ENCODE peak calls at places on chromosomes 2 and 18, in nine cellular contexts. One of them, this sample, is unnamed.

GRCh38 chr2:72214429-72215143 is 66.9 kb upstream of the CYP26B1 start:
- DNase-seq in GM10248: no peak
- DNase-seq in activated naive CD8-positive, alpha-beta T cell treated with anti-CD3 and anti-CD28 coated beads, Interleukin-2, amount 10 ng/mL, durations not matched to agents 7 days and 5 days: no peak
- DNase-seq in fibroblast of mammary gland: peak; percentile 21
- DNase-seq in EL: peak; percentile 67
- DNase-seq in activated CD8-positive, alpha-beta T cell treated with anti-CD3 and anti-CD28 coated beads, Interleukin-2, amount 10 ng/mL, durations not matched to agents 7 days and 5 days: no peak
- DNase-seq in NCI-H524: no peak
- DNase-seq in NCI-H1092: no peak
- DNase-seq in SW480: no peak
- DNase-seq in this sample: no peak

GRCh38 chr2:165274698-165275097 is 35.5 kb downstream of the SCN2A start:
- DNase-seq in EL: no peak
- DNase-seq in NCI-H524: peak; percentile 47
- DNase-seq in SW480: no peak
- DNase-seq in NCI-H1092: no peak
- DNase-seq in GM10248: no peak
- DNase-seq in fibroblast of mammary gland: peak; percentile 34
- DNase-seq in activated CD8-positive, alpha-beta T cell treated with anti-CD3 and anti-CD28 coated beads, Interleukin-2, amount 10 ng/mL, durations not matched to agents 7 days and 5 days: no peak
- DNase-seq in activated naive CD8-positive, alpha-beta T cell treated with anti-CD3 and anti-CD28 coated beads, Interleukin-2, amount 10 ng/mL, durations not matched to agents 7 days and 5 days: no peak
- DNase-seq in this sample: peak; percentile 21

GRCh38 chr2:235564884-235565530 is 71.2 kb downstream of the AGAP1 start:
- DNase-seq in activated CD8-positive, alpha-beta T cell treated with anti-CD3 and anti-CD28 coated beads, Interleukin-2, amount 10 ng/mL, durations not matched to agents 7 days and 5 days: no peak
- DNase-seq in EL: no peak
- DNase-seq in GM10248: no peak
- DNase-seq in activated naive CD8-positive, alpha-beta T cell treated with anti-CD3 and anti-CD28 coated beads, Interleukin-2, amount 10 ng/mL, durations not matched to agents 7 days and 5 days: no peak
- DNase-seq in fibroblast of mammary gland: no peak
- DNase-seq in NCI-H524: no peak
- DNase-seq in NCI-H1092: no peak
- DNase-seq in SW480: no peak
- DNase-seq in this sample: no peak

GRCh38 chr18:41553716-41554115 is 401.3 kb upstream of the PIK3C3 start:
- DNase-seq in activated naive CD8-positive, alpha-beta T cell treated with anti-CD3 and anti-CD28 coated beads, Interleukin-2, amount 10 ng/mL, durations not matched to agents 7 days and 5 days: no peak
- DNase-seq in NCI-H524: no peak
- DNase-seq in EL: no peak
- DNase-seq in activated CD8-positive, alpha-beta T cell treated with anti-CD3 and anti-CD28 coated beads, Interleukin-2, amount 10 ng/mL, durations not matched to agents 7 days and 5 days: no peak
- DNase-seq in NCI-H1092: no peak
- DNase-seq in SW480: no peak
- DNase-seq in GM10248: no peak
- DNase-seq in fibroblast of mammary gland: no peak
- DNase-seq in this sample: no peak

GRCh38 chr18:74596959-74597661 is 560 bp upstream of the ZNF407 start:
- DNase-seq in activated naive CD8-positive, alpha-beta T cell treated with anti-CD3 and anti-CD28 coated beads, Interleukin-2, amount 10 ng/mL, durations not matched to agents 7 days and 5 days: peak; percentile 83
- DNase-seq in EL: peak; percentile 64
- DNase-seq in GM10248: peak; percentile 72
- DNase-seq in NCI-H1092: no peak
- DNase-seq in activated CD8-positive, alpha-beta T cell treated with anti-CD3 and anti-CD28 coated beads, Interleukin-2, amount 10 ng/mL, durations not matched to agents 7 days and 5 days: peak; percentile 75
- DNase-seq in fibroblast of mammary gland: peak; percentile 62
- DNase-seq in NCI-H524: peak; percentile 24
- DNase-seq in SW480: peak; percentile 26
- DNase-seq in this sample: peak; percentile 81

GRCh38 chr2:29705636-29706035 is 215.8 kb downstream of the ALK start:
- DNase-seq in EL: no peak
- DNase-seq in NCI-H524: peak; percentile 28
- DNase-seq in activated naive CD8-positive, alpha-beta T cell treated with anti-CD3 and anti-CD28 coated beads, Interleukin-2, amount 10 ng/mL, durations not matched to agents 7 days and 5 days: no peak
- DNase-seq in fibroblast of mammary gland: no peak
- DNase-seq in SW480: no peak
- DNase-seq in NCI-H1092: no peak
- DNase-seq in activated CD8-positive, alpha-beta T cell treated with anti-CD3 and anti-CD28 coated beads, Interleukin-2, amount 10 ng/mL, durations not matched to agents 7 days and 5 days: no peak
- DNase-seq in GM10248: no peak
- DNase-seq in this sample: no peak

GRCh38 chr2:239193426-239193825 is 207.4 kb downstream of the HDAC4 start:
- DNase-seq in activated naive CD8-positive, alpha-beta T cell treated with anti-CD3 and anti-CD28 coated beads, Interleukin-2, amount 10 ng/mL, durations not matched to agents 7 days and 5 days: peak; percentile 21
- DNase-seq in activated CD8-positive, alpha-beta T cell treated with anti-CD3 and anti-CD28 coated beads, Interleukin-2, amount 10 ng/mL, durations not matched to agents 7 days and 5 days: no peak
- DNase-seq in NCI-H524: no peak
- DNase-seq in SW480: no peak
- DNase-seq in GM10248: no peak
- DNase-seq in NCI-H1092: no peak
- DNase-seq in fibroblast of mammary gland: no peak
- DNase-seq in EL: no peak
- DNase-seq in this sample: no peak

GRCh38 chr2:225615514-225615913 is 216.0 kb downstream of the NYAP2 start:
- DNase-seq in NCI-H524: no peak
- DNase-seq in NCI-H1092: no peak
- DNase-seq in activated naive CD8-positive, alpha-beta T cell treated with anti-CD3 and anti-CD28 coated beads, Interleukin-2, amount 10 ng/mL, durations not matched to agents 7 days and 5 days: no peak
- DNase-seq in fibroblast of mammary gland: no peak
- DNase-seq in EL: no peak
- DNase-seq in SW480: no peak
- DNase-seq in activated CD8-positive, alpha-beta T cell treated with anti-CD3 and anti-CD28 coated beads, Interleukin-2, amount 10 ng/mL, durations not matched to agents 7 days and 5 days: no peak
- DNase-seq in GM10248: no peak
- DNase-seq in this sample: no peak

GRCh38 chr2:119546446-119546765 is 2.2 kb downstream of the CFAP221 start:
- DNase-seq in EL: no peak
- DNase-seq in activated CD8-positive, alpha-beta T cell treated with anti-CD3 and anti-CD28 coated beads, Interleukin-2, amount 10 ng/mL, durations not matched to agents 7 days and 5 days: no peak
- DNase-seq in NCI-H1092: no peak
- DNase-seq in SW480: no peak
- DNase-seq in fibroblast of mammary gland: no peak
- DNase-seq in GM10248: no peak
- DNase-seq in activated naive CD8-positive, alpha-beta T cell treated with anti-CD3 and anti-CD28 coated beads, Interleukin-2, amount 10 ng/mL, durations not matched to agents 7 days and 5 days: no peak
- DNase-seq in NCI-H524: no peak
- DNase-seq in this sample: no peak

GRCh38 chr2:96534701-96535181 is 1.8 kb upstream of the ARID5A start:
- DNase-seq in NCI-H524: no peak
- DNase-seq in NCI-H1092: no peak
- DNase-seq in activated CD8-positive, alpha-beta T cell treated with anti-CD3 and anti-CD28 coated beads, Interleukin-2, amount 10 ng/mL, durations not matched to agents 7 days and 5 days: no peak
- DNase-seq in GM10248: no peak
- DNase-seq in fibroblast of mammary gland: no peak
- DNase-seq in SW480: peak; percentile 54
- DNase-seq in EL: no peak
- DNase-seq in activated naive CD8-positive, alpha-beta T cell treated with anti-CD3 and anti-CD28 coated beads, Interleukin-2, amount 10 ng/mL, durations not matched to agents 7 days and 5 days: no peak
- DNase-seq in this sample: no peak

GRCh38 chr2:155727097-155727906 is 605.2 kb downstream of the NR4A2 start:
- DNase-seq in fibroblast of mammary gland: no peak
- DNase-seq in SW480: no peak
- DNase-seq in GM10248: no peak
- DNase-seq in NCI-H1092: no peak
- DNase-seq in EL: no peak
- DNase-seq in activated naive CD8-positive, alpha-beta T cell treated with anti-CD3 and anti-CD28 coated beads, Interleukin-2, amount 10 ng/mL, durations not matched to agents 7 days and 5 days: no peak
- DNase-seq in NCI-H524: no peak
- DNase-seq in activated CD8-positive, alpha-beta T cell treated with anti-CD3 and anti-CD28 coated beads, Interleukin-2, amount 10 ng/mL, durations not matched to agents 7 days and 5 days: no peak
- DNase-seq in this sample: no peak

GRCh38 chr2:51710222-51710621 is 678.3 kb upstream of the NRXN1 start:
- DNase-seq in fibroblast of mammary gland: no peak
- DNase-seq in activated naive CD8-positive, alpha-beta T cell treated with anti-CD3 and anti-CD28 coated beads, Interleukin-2, amount 10 ng/mL, durations not matched to agents 7 days and 5 days: no peak
- DNase-seq in EL: no peak
- DNase-seq in SW480: peak; percentile 5
- DNase-seq in activated CD8-positive, alpha-beta T cell treated with anti-CD3 and anti-CD28 coated beads, Interleukin-2, amount 10 ng/mL, durations not matched to agents 7 days and 5 days: no peak
- DNase-seq in NCI-H524: no peak
- DNase-seq in GM10248: no peak
- DNase-seq in NCI-H1092: peak; percentile 0
- DNase-seq in this sample: peak; percentile 32

GRCh38 chr18:24763765-24764548 is 303.5 kb downstream of the HRH4 start:
- DNase-seq in NCI-H1092: no peak
- DNase-seq in EL: peak; percentile 3
- DNase-seq in NCI-H524: no peak
- DNase-seq in activated CD8-positive, alpha-beta T cell treated with anti-CD3 and anti-CD28 coated beads, Interleukin-2, amount 10 ng/mL, durations not matched to agents 7 days and 5 days: no peak
- DNase-seq in GM10248: no peak
- DNase-seq in activated naive CD8-positive, alpha-beta T cell treated with anti-CD3 and anti-CD28 coated beads, Interleukin-2, amount 10 ng/mL, durations not matched to agents 7 days and 5 days: no peak
- DNase-seq in SW480: no peak
- DNase-seq in fibroblast of mammary gland: peak; percentile 97
- DNase-seq in this sample: peak; percentile 83

GRCh38 chr2:216119986-216120385 is 10.8 kb downstream of the XRCC5 start:
- DNase-seq in fibroblast of mammary gland: no peak
- DNase-seq in activated CD8-positive, alpha-beta T cell treated with anti-CD3 and anti-CD28 coated beads, Interleukin-2, amount 10 ng/mL, durations not matched to agents 7 days and 5 days: peak; percentile 31
- DNase-seq in activated naive CD8-positive, alpha-beta T cell treated with anti-CD3 and anti-CD28 coated beads, Interleukin-2, amount 10 ng/mL, durations not matched to agents 7 days and 5 days: no peak
- DNase-seq in GM10248: no peak
- DNase-seq in NCI-H524: peak; percentile 24
- DNase-seq in SW480: no peak
- DNase-seq in EL: no peak
- DNase-seq in NCI-H1092: no peak
- DNase-seq in this sample: no peak

GRCh38 chr2:177984739-177985138 is 87.8 kb downstream of the PDE11A start:
- DNase-seq in activated CD8-positive, alpha-beta T cell treated with anti-CD3 and anti-CD28 coated beads, Interleukin-2, amount 10 ng/mL, durations not matched to agents 7 days and 5 days: no peak
- DNase-seq in NCI-H1092: peak; percentile 16
- DNase-seq in fibroblast of mammary gland: no peak
- DNase-seq in EL: peak; percentile 43
- DNase-seq in GM10248: no peak
- DNase-seq in SW480: peak; percentile 31
- DNase-seq in activated naive CD8-positive, alpha-beta T cell treated with anti-CD3 and anti-CD28 coated beads, Interleukin-2, amount 10 ng/mL, durations not matched to agents 7 days and 5 days: no peak
- DNase-seq in NCI-H524: no peak
- DNase-seq in this sample: no peak

GRCh38 chr2:208042041-208042440 is 16.7 kb upstream of the PLEKHM3 start:
- DNase-seq in SW480: no peak
- DNase-seq in EL: peak; percentile 42
- DNase-seq in activated CD8-positive, alpha-beta T cell treated with anti-CD3 and anti-CD28 coated beads, Interleukin-2, amount 10 ng/mL, durations not matched to agents 7 days and 5 days: no peak
- DNase-seq in activated naive CD8-positive, alpha-beta T cell treated with anti-CD3 and anti-CD28 coated beads, Interleukin-2, amount 10 ng/mL, durations not matched to agents 7 days and 5 days: no peak
- DNase-seq in NCI-H1092: no peak
- DNase-seq in fibroblast of mammary gland: peak; percentile 51
- DNase-seq in NCI-H524: no peak
- DNase-seq in GM10248: no peak
- DNase-seq in this sample: no peak

GRCh38 chr2:25672500-25673169 is 742 bp downstream of the DTNB start:
- DNase-seq in activated CD8-positive, alpha-beta T cell treated with anti-CD3 and anti-CD28 coated beads, Interleukin-2, amount 10 ng/mL, durations not matched to agents 7 days and 5 days: peak; percentile 79
- DNase-seq in activated naive CD8-positive, alpha-beta T cell treated with anti-CD3 and anti-CD28 coated beads, Interleukin-2, amount 10 ng/mL, durations not matched to agents 7 days and 5 days: peak; percentile 76
- DNase-seq in fibroblast of mammary gland: no peak
- DNase-seq in NCI-H524: peak; percentile 13
- DNase-seq in SW480: peak; percentile 81
- DNase-seq in NCI-H1092: no peak
- DNase-seq in GM10248: peak; percentile 77
- DNase-seq in EL: peak; percentile 54
- DNase-seq in this sample: peak; percentile 52

GRCh38 chr2:8234757-8235374 is 447.0 kb upstream of the ID2 start:
- DNase-seq in activated naive CD8-positive, alpha-beta T cell treated with anti-CD3 and anti-CD28 coated beads, Interleukin-2, amount 10 ng/mL, durations not matched to agents 7 days and 5 days: no peak
- DNase-seq in SW480: peak; percentile 34
- DNase-seq in EL: no peak
- DNase-seq in fibroblast of mammary gland: no peak
- DNase-seq in activated CD8-positive, alpha-beta T cell treated with anti-CD3 and anti-CD28 coated beads, Interleukin-2, amount 10 ng/mL, durations not matched to agents 7 days and 5 days: no peak
- DNase-seq in GM10248: peak; percentile 74
- DNase-seq in NCI-H524: no peak
- DNase-seq in NCI-H1092: no peak
- DNase-seq in this sample: peak; percentile 27

GRCh38 chr18:13231151-13231550 is 12.6 kb downstream of the LDLRAD4 start:
- DNase-seq in SW480: no peak
- DNase-seq in activated CD8-positive, alpha-beta T cell treated with anti-CD3 and anti-CD28 coated beads, Interleukin-2, amount 10 ng/mL, durations not matched to agents 7 days and 5 days: no peak
- DNase-seq in EL: no peak
- DNase-seq in GM10248: no peak
- DNase-seq in NCI-H524: no peak
- DNase-seq in activated naive CD8-positive, alpha-beta T cell treated with anti-CD3 and anti-CD28 coated beads, Interleukin-2, amount 10 ng/mL, durations not matched to agents 7 days and 5 days: no peak
- DNase-seq in fibroblast of mammary gland: no peak
- DNase-seq in NCI-H1092: no peak
- DNase-seq in this sample: no peak

GRCh38 chr2:10433264-10433947 is 14.7 kb downstream of the ODC1 start:
- DNase-seq in EL: no peak
- DNase-seq in activated naive CD8-positive, alpha-beta T cell treated with anti-CD3 and anti-CD28 coated beads, Interleukin-2, amount 10 ng/mL, durations not matched to agents 7 days and 5 days: no peak
- DNase-seq in NCI-H1092: no peak
- DNase-seq in SW480: no peak
- DNase-seq in GM10248: no peak
- DNase-seq in NCI-H524: no peak
- DNase-seq in fibroblast of mammary gland: no peak
- DNase-seq in activated CD8-positive, alpha-beta T cell treated with anti-CD3 and anti-CD28 coated beads, Interleukin-2, amount 10 ng/mL, durations not matched to agents 7 days and 5 days: no peak
- DNase-seq in this sample: no peak

GRCh38 chr2:231549446-231550239 is 19.4 kb upstream of the NMUR1 start:
- DNase-seq in SW480: no peak
- DNase-seq in activated naive CD8-positive, alpha-beta T cell treated with anti-CD3 and anti-CD28 coated beads, Interleukin-2, amount 10 ng/mL, durations not matched to agents 7 days and 5 days: no peak
- DNase-seq in EL: no peak
- DNase-seq in activated CD8-positive, alpha-beta T cell treated with anti-CD3 and anti-CD28 coated beads, Interleukin-2, amount 10 ng/mL, durations not matched to agents 7 days and 5 days: no peak
- DNase-seq in GM10248: no peak
- DNase-seq in NCI-H1092: no peak
- DNase-seq in fibroblast of mammary gland: no peak
- DNase-seq in NCI-H524: no peak
- DNase-seq in this sample: no peak

GRCh38 chr2:239249781-239250180 is 151.0 kb downstream of the HDAC4 start:
- DNase-seq in NCI-H1092: no peak
- DNase-seq in activated CD8-positive, alpha-beta T cell treated with anti-CD3 and anti-CD28 coated beads, Interleukin-2, amount 10 ng/mL, durations not matched to agents 7 days and 5 days: no peak
- DNase-seq in EL: peak; percentile 77
- DNase-seq in activated naive CD8-positive, alpha-beta T cell treated with anti-CD3 and anti-CD28 coated beads, Interleukin-2, amount 10 ng/mL, durations not matched to agents 7 days and 5 days: no peak
- DNase-seq in GM10248: no peak
- DNase-seq in fibroblast of mammary gland: peak; percentile 57
- DNase-seq in SW480: peak; percentile 77
- DNase-seq in NCI-H524: no peak
- DNase-seq in this sample: no peak

GRCh38 chr2:12169721-12170120 is 423.3 kb downstream of the LPIN1 start:
- DNase-seq in SW480: peak; percentile 29
- DNase-seq in EL: peak; percentile 92
- DNase-seq in NCI-H1092: no peak
- DNase-seq in fibroblast of mammary gland: peak; percentile 32
- DNase-seq in GM10248: no peak
- DNase-seq in activated CD8-positive, alpha-beta T cell treated with anti-CD3 and anti-CD28 coated beads, Interleukin-2, amount 10 ng/mL, durations not matched to agents 7 days and 5 days: peak; percentile 56
- DNase-seq in NCI-H524: no peak
- DNase-seq in activated naive CD8-positive, alpha-beta T cell treated with anti-CD3 and anti-CD28 coated beads, Interleukin-2, amount 10 ng/mL, durations not matched to agents 7 days and 5 days: no peak
- DNase-seq in this sample: peak; percentile 38

GRCh38 chr2:147989809-147990403 is 30.6 kb downstream of the ORC4 start:
- DNase-seq in EL: peak; percentile 48
- DNase-seq in activated CD8-positive, alpha-beta T cell treated with anti-CD3 and anti-CD28 coated beads, Interleukin-2, amount 10 ng/mL, durations not matched to agents 7 days and 5 days: peak; percentile 43
- DNase-seq in fibroblast of mammary gland: peak; percentile 70
- DNase-seq in NCI-H1092: peak; percentile 0
- DNase-seq in GM10248: peak; percentile 62
- DNase-seq in NCI-H524: peak; percentile 0
- DNase-seq in SW480: peak; percentile 36
- DNase-seq in activated naive CD8-positive, alpha-beta T cell treated with anti-CD3 and anti-CD28 coated beads, Interleukin-2, amount 10 ng/mL, durations not matched to agents 7 days and 5 days: no peak
- DNase-seq in this sample: peak; percentile 36

GRCh38 chr2:174660984-174661675 is 63.5 kb upstream of the WIPF1 start:
- DNase-seq in activated naive CD8-positive, alpha-beta T cell treated with anti-CD3 and anti-CD28 coated beads, Interleukin-2, amount 10 ng/mL, durations not matched to agents 7 days and 5 days: no peak
- DNase-seq in SW480: no peak
- DNase-seq in GM10248: no peak
- DNase-seq in fibroblast of mammary gland: no peak
- DNase-seq in NCI-H524: no peak
- DNase-seq in NCI-H1092: no peak
- DNase-seq in EL: no peak
- DNase-seq in activated CD8-positive, alpha-beta T cell treated with anti-CD3 and anti-CD28 coated beads, Interleukin-2, amount 10 ng/mL, durations not matched to agents 7 days and 5 days: no peak
- DNase-seq in this sample: no peak

GRCh38 chr2:223166975-223167650 is 115.1 kb downstream of the KCNE4 start:
- DNase-seq in SW480: no peak
- DNase-seq in NCI-H524: no peak
- DNase-seq in activated CD8-positive, alpha-beta T cell treated with anti-CD3 and anti-CD28 coated beads, Interleukin-2, amount 10 ng/mL, durations not matched to agents 7 days and 5 days: no peak
- DNase-seq in activated naive CD8-positive, alpha-beta T cell treated with anti-CD3 and anti-CD28 coated beads, Interleukin-2, amount 10 ng/mL, durations not matched to agents 7 days and 5 days: no peak
- DNase-seq in fibroblast of mammary gland: no peak
- DNase-seq in NCI-H1092: no peak
- DNase-seq in GM10248: no peak
- DNase-seq in EL: no peak
- DNase-seq in this sample: no peak

GRCh38 chr2:216695401-216695821 is at the start of gene IGFBP5:
- DNase-seq in fibroblast of mammary gland: peak; percentile 73
- DNase-seq in activated naive CD8-positive, alpha-beta T cell treated with anti-CD3 and anti-CD28 coated beads, Interleukin-2, amount 10 ng/mL, durations not matched to agents 7 days and 5 days: no peak
- DNase-seq in SW480: no peak
- DNase-seq in NCI-H1092: peak; percentile 83
- DNase-seq in activated CD8-positive, alpha-beta T cell treated with anti-CD3 and anti-CD28 coated beads, Interleukin-2, amount 10 ng/mL, durations not matched to agents 7 days and 5 days: no peak
- DNase-seq in EL: peak; percentile 75
- DNase-seq in NCI-H524: peak; percentile 71
- DNase-seq in GM10248: no peak
- DNase-seq in this sample: peak; percentile 92

GRCh38 chr18:62183578-62184195 is 3.2 kb downstream of the PIGN start:
- DNase-seq in fibroblast of mammary gland: peak; percentile 76
- DNase-seq in NCI-H1092: peak; percentile 50
- DNase-seq in NCI-H524: no peak
- DNase-seq in SW480: peak; percentile 40
- DNase-seq in GM10248: peak; percentile 25
- DNase-seq in activated naive CD8-positive, alpha-beta T cell treated with anti-CD3 and anti-CD28 coated beads, Interleukin-2, amount 10 ng/mL, durations not matched to agents 7 days and 5 days: no peak
- DNase-seq in activated CD8-positive, alpha-beta T cell treated with anti-CD3 and anti-CD28 coated beads, Interleukin-2, amount 10 ng/mL, durations not matched to agents 7 days and 5 days: peak; percentile 69
- DNase-seq in EL: peak; percentile 50
- DNase-seq in this sample: peak; percentile 29

GRCh38 chr2:114222331-114222730 is 220.1 kb upstream of the DPP10 start:
- DNase-seq in activated CD8-positive, alpha-beta T cell treated with anti-CD3 and anti-CD28 coated beads, Interleukin-2, amount 10 ng/mL, durations not matched to agents 7 days and 5 days: no peak
- DNase-seq in EL: no peak
- DNase-seq in SW480: no peak
- DNase-seq in GM10248: no peak
- DNase-seq in NCI-H1092: no peak
- DNase-seq in fibroblast of mammary gland: no peak
- DNase-seq in activated naive CD8-positive, alpha-beta T cell treated with anti-CD3 and anti-CD28 coated beads, Interleukin-2, amount 10 ng/mL, durations not matched to agents 7 days and 5 days: no peak
- DNase-seq in NCI-H524: no peak
- DNase-seq in this sample: no peak

This sample was measured in testis.